ENCODE peak calls at places on chromosomes 5 and 9, in eight cellular contexts. I is NCI-H345, X is GM12865, G is upper lobe of right lung, E is iris pigment epithelial cell, O is NCI-H1092 treated with DMSO at 0.1 percent for 48 hours, A is MV-4-11, T is left cardiac atrium. J is an unnamed sample.

GRCh38 chr5:172529896-172530295 is 75.6 kb upstream of the SH3PXD2B start:
- DNase-seq in X (no peak), O (no peak), I (no peak), T (no peak), G (peak; percentile 12), A (no peak), E (no peak), J (peak; percentile 43)

GRCh38 chr9:136687721-136688223 is 515 bp upstream of the AGPAT2 start:
- DNase-seq in X (peak; percentile 53), I (no peak), G (peak; percentile 84), E (no peak), O (no peak), T (peak; percentile 50), A (no peak), J (no peak)

GRCh38 chr9:123334639-123335038 is 21.4 kb upstream of the CRB2 start:
- DNase-seq in G (no peak), E (no peak), X (no peak), I (no peak), A (no peak), O (no peak), T (no peak), J (no peak)

GRCh38 chr9:35495984-35496383 is 6.1 kb downstream of the RUSC2 start:
- DNase-seq in G (no peak), X (no peak), A (no peak), T (no peak), O (no peak), E (no peak), I (no peak), J (no peak)

GRCh38 chr9:5440426-5440825 is 2.7 kb upstream of the PLGRKT start:
- DNase-seq in G (no peak), O (no peak), X (no peak), I (no peak), T (no peak), E (no peak), A (no peak), J (no peak)

GRCh38 chr5:168104811-168105481 is 186.5 kb upstream of the WWC1 start:
- DNase-seq in G (no peak), T (no peak), A (no peak), I (no peak), O (no peak), X (no peak), E (no peak), J (no peak)

GRCh38 chr9:32500768-32501167 is 25.2 kb downstream of the RIGI start:
- DNase-seq in X (no peak), I (no peak), T (no peak), G (no peak), O (no peak), E (peak; percentile 69), A (no peak), J (no peak)

GRCh38 chr5:173753307-173754168 is 134.6 kb upstream of the CPEB4 start:
- DNase-seq in A (no peak), O (peak; percentile 78), X (no peak), G (peak; percentile 73), E (peak; percentile 78), T (peak; percentile 49), I (peak; percentile 51), J (no peak)

GRCh38 chr9:136577941-136578619 is 32.2 kb upstream of the NOTCH1 start:
- DNase-seq in G (no peak), T (no peak), O (no peak), I (no peak), E (no peak), X (no peak), A (no peak), J (no peak)

GRCh38 chr9:6869081-6869948 is 111.5 kb downstream of the KDM4C start:
- DNase-seq in O (no peak), X (no peak), I (peak; percentile 13), T (no peak), G (no peak), E (peak; percentile 16), A (no peak), J (no peak)

GRCh38 chr9:5773324-5773999 is 59.5 kb downstream of the ERMP1 start:
- DNase-seq in X (no peak), A (no peak), G (no peak), I (no peak), E (no peak), O (no peak), T (no peak), J (no peak)

GRCh38 chr5:17217421-17218352 is at the start of gene BASP1:
- DNase-seq in E (peak; percentile 90), O (peak; percentile 80), A (peak; percentile 12), I (peak; percentile 92), T (peak; percentile 81), X (peak; percentile 87), G (peak; percentile 90), J (no peak)

GRCh38 chr9:78130004-78130403 is 98.4 kb upstream of the GNAQ start:
- DNase-seq in E (peak; percentile 34), X (no peak), O (no peak), G (no peak), A (no peak), I (no peak), T (peak; percentile 36), J (no peak)

GRCh38 chr5:32605766-32606152 is 20.4 kb downstream of the SUB1 start:
- DNase-seq in I (no peak), E (no peak), T (no peak), A (no peak), X (no peak), G (no peak), O (no peak), J (no peak)

GRCh38 chr9:112048924-112049785 is 125.9 kb downstream of the SUSD1 start:
- DNase-seq in A (no peak), E (peak; percentile 86), X (no peak), I (no peak), O (peak; percentile 75), T (no peak), G (no peak), J (no peak)

GRCh38 chr9:108003551-108003950 is 514.0 kb upstream of the KLF4 start:
- DNase-seq in G (no peak), A (no peak), X (no peak), O (no peak), T (no peak), E (no peak), I (no peak), J (no peak)

GRCh38 chr5:69030663-69031062 is 63.2 kb upstream of the SLC30A5 start:
- DNase-seq in X (no peak), I (peak; percentile 24), E (no peak), O (no peak), T (no peak), G (no peak), A (no peak), J (no peak)

GRCh38 chr5:124007675-124008398 is 495.9 kb downstream of the CSNK1G3 start:
- DNase-seq in T (no peak), X (no peak), I (no peak), G (no peak), A (no peak), O (no peak), E (peak; percentile 14), J (no peak)

GRCh38 chr9:12629091-12629490 is 64.1 kb upstream of the TYRP1 start:
- DNase-seq in T (no peak), O (no peak), G (no peak), E (no peak), I (no peak), A (no peak), X (no peak), J (no peak)

GRCh38 chr9:87684627-87685204 is 41.2 kb upstream of the CTSL start:
- DNase-seq in E (peak; percentile 28), G (no peak), I (no peak), A (no peak), X (no peak), T (peak; percentile 39), O (no peak), J (peak; percentile 59)

GRCh38 chr9:124449381-124450151 is 685 bp upstream of the ADGRD2 start:
- DNase-seq in O (no peak), T (no peak), G (peak; percentile 30), I (no peak), A (no peak), X (no peak), E (no peak), J (no peak)

GRCh38 chr5:61004448-61004847 is 59.4 kb downstream of the NDUFAF2 start:
- DNase-seq in G (no peak), O (no peak), T (no peak), X (no peak), E (no peak), A (no peak), I (no peak), J (no peak)

GRCh38 chr5:81708889-81709288 is 42.0 kb downstream of the SSBP2 start:
- DNase-seq in A (no peak), E (no peak), G (no peak), O (no peak), I (peak; percentile 9), X (no peak), T (no peak), J (no peak)

GRCh38 chr9:137097761-137098462 is 11.1 kb downstream of the MAN1B1 start:
- DNase-seq in O (no peak), G (peak; percentile 63), X (no peak), E (no peak), A (no peak), I (no peak), T (no peak), J (no peak)

GRCh38 chr5:96876292-96876850 is at the start of gene ERAP2:
- DNase-seq in G (no peak), E (peak; percentile 67), T (no peak), X (peak; percentile 76), O (peak; percentile 29), A (peak; percentile 33), I (peak; percentile 39), J (no peak)

GRCh38 chr5:58056546-58056945 is 403.3 kb downstream of the PLK2 start:
- DNase-seq in G (no peak), T (no peak), A (no peak), X (no peak), O (no peak), I (no peak), E (peak; percentile 75), J (no peak)

GRCh38 chr9:132018957-132019405 is 60.7 kb downstream of the MED27 start:
- DNase-seq in A (no peak), G (no peak), T (no peak), O (peak; percentile 30), I (no peak), X (no peak), E (no peak), J (no peak)

GRCh38 chr5:180831139-180832080 is 28.8 kb upstream of the MGAT1 start:
- DNase-seq in X (peak; percentile 90), G (peak; percentile 95), E (peak; percentile 74), A (peak; percentile 59), I (peak; percentile 76), T (peak; percentile 89), O (peak; percentile 65), J (peak; percentile 88)

GRCh38 chr9:88164870-88165269 is 26.6 kb upstream of the SPATA31C2 start:
- DNase-seq in X (no peak), T (no peak), I (no peak), E (no peak), G (no peak), A (peak; percentile 70), O (no peak), J (no peak)

GRCh38 chr5:104016650-104017049 is 454.1 kb upstream of the NUDT12 start:
- DNase-seq in O (no peak), X (no peak), E (peak; percentile 17), I (no peak), A (no peak), T (no peak), G (no peak), J (no peak)

GRCh38 chr5:119049824-119050449 is 20.9 kb upstream of the DMXL1 start:
- DNase-seq in T (no peak), X (no peak), I (no peak), O (no peak), E (peak; percentile 82), A (peak; percentile 66), G (no peak), J (no peak)

GRCh38 chr5:107134931-107135330 is 535.8 kb downstream of the EFNA5 start:
- DNase-seq in O (no peak), A (no peak), T (no peak), X (no peak), I (no peak), E (peak; percentile 21), G (no peak), J (no peak)

GRCh38 chr5:81167078-81167477 is 66.0 kb upstream of the CKMT2 start:
- DNase-seq in O (no peak), I (no peak), A (no peak), G (no peak), T (no peak), X (no peak), E (no peak), J (no peak)

GRCh38 chr9:125589287-125589686 is 117.7 kb downstream of the MAPKAP1 start:
- DNase-seq in E (no peak), X (no peak), A (no peak), G (no peak), O (no peak), T (no peak), I (no peak), J (no peak)

J was measured in right atrium auricular region.